ENCODE peak calls at places on chromosome 16, in ten cellular contexts. W is esophagus muscularis mucosa, K is prostate gland, X is H1, M is GM12878, H is GM23338, P is GM12891, B is SK-N-SH, T is sigmoid colon, C is breast epithelium. N is an unnamed sample.

GRCh38 chr16:72766506-72766905 is 281.4 kb downstream of the ZFHX3 start:
- DNase-seq in M (no peak), W (no peak), K (no peak), B (no peak), T (no peak), P (no peak), H (no peak), X (no peak), C (no peak), N (no peak)

GRCh38 chr16:52416888-52417287 is 130.1 kb downstream of the TOX3 start:
- DNase-seq in X (no peak), B (no peak), C (no peak), T (no peak), M (no peak), K (no peak), P (no peak), H (no peak), W (no peak), N (no peak)

GRCh38 chr16:19316846-19317245 is 31.3 kb downstream of the CLEC19A start:
- DNase-seq in B (no peak), H (peak; percentile 75), P (no peak), M (no peak), K (no peak), T (no peak), X (peak; percentile 54), C (no peak), W (no peak), N (no peak)

GRCh38 chr16:49194499-49195260 is 87.0 kb downstream of the CBLN1 start:
- DNase-seq in T (no peak), W (peak; percentile 86), B (no peak), C (no peak), X (no peak), K (no peak), H (no peak), M (no peak), P (no peak), N (no peak)

GRCh38 chr16:55701442-55702319 is 45.9 kb downstream of the SLC6A2 start:
- DNase-seq in C (no peak), M (no peak), P (peak; percentile 51), X (peak; percentile 73), T (peak; percentile 73), H (peak; percentile 74), B (peak; percentile 65), K (peak; percentile 32), W (no peak), N (peak; percentile 68)

GRCh38 chr16:1049976-1050247 is 22.6 kb upstream of the SSTR5 start:
- DNase-seq in M (no peak), X (no peak), W (no peak), K (no peak), B (no peak), C (no peak), P (no peak), T (no peak), H (no peak), N (no peak)

GRCh38 chr16:19119564-19119963 is 5.8 kb downstream of the ITPRIPL2 start:
- DNase-seq in C (no peak), H (no peak), B (no peak), M (no peak), K (no peak), W (no peak), X (no peak), T (no peak), P (no peak), N (no peak)

GRCh38 chr16:15055141-15056053 is 477 bp downstream of the NTAN1 start:
- DNase-seq in M (no peak), P (peak; percentile 66), W (no peak), T (peak; percentile 82), X (peak; percentile 85), K (no peak), B (no peak), C (no peak), H (peak; percentile 81), N (peak; percentile 51)

GRCh38 chr16:23048164-23048563 is 101.1 kb downstream of the USP31 start:
- DNase-seq in M (no peak), B (no peak), K (no peak), P (no peak), W (peak; percentile 42), H (no peak), T (no peak), X (no peak), C (no peak), N (no peak)

GRCh38 chr16:88941051-88941932 is 35.7 kb downstream of the CBFA2T3 start:
- DNase-seq in X (no peak), P (no peak), M (no peak), W (no peak), B (peak; percentile 52), C (no peak), T (no peak), H (peak; percentile 44), K (no peak), N (no peak)

GRCh38 chr16:77784441-77785356 is 3.7 kb upstream of the VAT1L start:
- DNase-seq in C (no peak), P (no peak), W (no peak), H (no peak), T (no peak), X (no peak), B (peak; percentile 43), M (no peak), K (no peak), N (no peak)

GRCh38 chr16:11955713-11956123 is 9.3 kb upstream of the TNFRSF17 start:
- DNase-seq in T (peak; percentile 43), H (no peak), K (no peak), M (no peak), X (no peak), W (no peak), C (no peak), B (no peak), P (no peak), N (no peak)
- TF ChIP-seq POLR2AphosphoS5 in T (no peak), H (no peak), K (no peak), M (no peak), X (no peak), W (peak; percentile 47), C (no peak), B (peak; percentile 71), P (no peak), N (no peak)

DNA sequence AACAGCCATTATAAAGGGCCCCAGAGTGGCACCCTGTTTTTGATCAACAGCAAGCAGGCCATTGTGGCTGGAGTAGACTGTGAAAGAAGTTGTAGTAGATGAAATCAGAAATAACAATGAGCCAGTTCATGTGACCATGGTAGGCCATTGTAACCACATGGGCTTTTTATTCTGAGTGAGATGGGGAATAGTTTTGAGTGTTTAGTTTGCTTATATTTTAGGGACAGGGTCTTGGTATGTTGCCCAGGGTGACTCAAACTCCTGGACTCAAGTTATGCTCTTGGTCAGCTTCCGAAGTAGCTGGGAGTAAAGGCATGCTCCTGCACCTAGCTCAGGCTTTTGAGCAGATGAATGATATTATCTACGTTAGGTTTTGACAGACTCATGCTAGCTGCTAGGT is 12.0 kb downstream of the CBFB start:
- DNase-seq in B (no peak), W (no peak), H (no peak), P (no peak), X (no peak), C (no peak), T (no peak), M (no peak), K (no peak), N (no peak)
- TF ChIP-seq POLR2AphosphoS5 in B (no peak), W (no peak), H (no peak), P (no peak), X (no peak), C (no peak), T (no peak), M (peak; percentile 30), K (no peak), N (no peak)

GRCh38 chr16:30121741-30122620 is 1.0 kb downstream of the MAPK3 start:
- DNase-seq in B (peak; percentile 43), C (peak; percentile 54), T (peak; percentile 89), W (peak; percentile 92), X (peak; percentile 47), K (no peak), M (no peak), P (no peak), H (no peak), N (no peak)
- TF ChIP-seq POLR2AphosphoS5 in B (no peak), C (peak; percentile 12), T (peak; percentile 45), W (peak; percentile 48), X (no peak), K (no peak), M (no peak), P (no peak), H (no peak), N (no peak)

DNA sequence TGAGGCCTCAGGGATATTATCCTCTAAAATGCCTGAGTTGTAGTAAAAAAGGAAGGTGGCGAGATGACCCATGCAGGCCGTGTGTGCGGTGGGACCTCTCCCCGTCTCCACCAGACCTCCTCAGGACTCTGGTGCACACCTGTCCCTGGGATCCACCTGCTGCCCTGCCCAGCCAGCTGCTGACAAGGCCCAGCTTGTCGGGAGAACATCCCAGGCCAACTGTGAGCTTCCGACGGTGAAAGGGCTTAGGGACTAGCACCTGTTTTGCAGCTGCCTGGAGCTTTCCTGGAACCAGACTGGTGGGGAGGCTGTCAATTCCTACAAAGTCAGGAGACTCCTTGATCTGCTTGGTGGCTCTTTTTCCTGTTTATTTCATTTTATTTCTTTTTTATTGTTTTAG is 11.6 kb downstream of the IL34 start:
- DNase-seq in W (no peak), B (no peak), P (no peak), X (no peak), K (no peak), C (no peak), H (no peak), M (no peak), T (peak; percentile 40), N (no peak)
- TF ChIP-seq POLR2AphosphoS5 in W (no peak), B (no peak), P (no peak), X (no peak), K (no peak), C (no peak), H (no peak), M (no peak), T (no peak), N (no peak)

DNA sequence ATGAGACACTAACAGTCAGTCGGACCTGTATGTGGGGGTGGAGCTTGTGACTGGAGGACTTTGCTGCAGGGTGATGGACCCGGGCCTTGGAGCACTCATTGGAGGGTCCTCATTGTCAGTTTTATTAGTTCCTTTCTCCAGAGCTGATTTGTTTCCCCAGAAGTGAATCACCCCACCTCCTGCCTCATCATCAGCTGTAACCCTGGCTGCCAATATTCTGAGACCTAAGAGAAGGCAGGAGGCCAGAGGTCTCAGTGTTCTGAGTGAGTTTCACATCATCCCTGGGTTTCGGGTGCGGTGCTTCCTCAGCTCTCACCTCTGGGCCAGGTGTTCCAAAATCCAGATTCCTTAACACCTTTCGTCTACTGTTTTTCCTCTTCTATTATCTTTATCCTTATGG is 49.9 kb upstream of the KIFC3 start:
- DNase-seq in B (no peak), K (no peak), H (no peak), C (no peak), X (no peak), T (no peak), M (no peak), W (no peak), P (no peak), N (no peak)
- TF ChIP-seq POLR2AphosphoS5 in B (no peak), K (no peak), H (no peak), C (no peak), X (no peak), T (no peak), M (no peak), W (no peak), P (no peak), N (no peak)

N was measured in HL-60.